ENCODE peak calls at places on chromosomes 5 and 9, in four cellular contexts. One of them, this sample, is unnamed.
A peak's percentile ranks its signal among the peaks of the same experiment; 100 is the strongest.

GRCh38 chr9:89686134-89686533 is 81.3 kb downstream of the GADD45G start:
- DNase-seq in endothelial cell: no peak
- DNase-seq in putamen: no peak
- DNase-seq in stimulated activated CD4-positive, alpha-beta T cell treated with anti-CD3 and anti-CD28 coated beads, Interleukin-4, amount 100 ng/mL, for 48 hours: no peak
- DNase-seq in this sample: no peak

GRCh38 chr5:137199966-137200365 is 299.2 kb downstream of the SPOCK1 start:
- DNase-seq in endothelial cell: no peak
- DNase-seq in putamen: no peak
- DNase-seq in stimulated activated CD4-positive, alpha-beta T cell treated with anti-CD3 and anti-CD28 coated beads, Interleukin-4, amount 100 ng/mL, for 48 hours: no peak
- DNase-seq in this sample: no peak

GRCh38 chr5:58248221-58248620 is 211.7 kb downstream of the PLK2 start:
- DNase-seq in endothelial cell: no peak
- DNase-seq in putamen: no peak
- DNase-seq in stimulated activated CD4-positive, alpha-beta T cell treated with anti-CD3 and anti-CD28 coated beads, Interleukin-4, amount 100 ng/mL, for 48 hours: no peak
- DNase-seq in this sample: no peak

GRCh38 chr5:82917584-82917983 is 159.6 kb downstream of the TMEM167A start:
- DNase-seq in endothelial cell: no peak
- DNase-seq in putamen: no peak
- DNase-seq in stimulated activated CD4-positive, alpha-beta T cell treated with anti-CD3 and anti-CD28 coated beads, Interleukin-4, amount 100 ng/mL, for 48 hours: no peak
- DNase-seq in this sample: peak; percentile 19

GRCh38 chr9:132827366-132827765 is 50.7 kb downstream of the AK8 start:
- DNase-seq in endothelial cell: no peak
- DNase-seq in putamen: no peak
- DNase-seq in stimulated activated CD4-positive, alpha-beta T cell treated with anti-CD3 and anti-CD28 coated beads, Interleukin-4, amount 100 ng/mL, for 48 hours: no peak
- DNase-seq in this sample: no peak

GRCh38 chr9:124054671-124055212 is 43.2 kb downstream of the LHX2 start:
- DNase-seq in endothelial cell: no peak
- DNase-seq in putamen: no peak
- DNase-seq in stimulated activated CD4-positive, alpha-beta T cell treated with anti-CD3 and anti-CD28 coated beads, Interleukin-4, amount 100 ng/mL, for 48 hours: peak; percentile 58
- DNase-seq in this sample: peak; percentile 49

GRCh38 chr5:52800394-52801213 is 12.9 kb downstream of the ITGA1 start:
- DNase-seq in endothelial cell: peak; percentile 60
- DNase-seq in putamen: peak; percentile 27
- DNase-seq in stimulated activated CD4-positive, alpha-beta T cell treated with anti-CD3 and anti-CD28 coated beads, Interleukin-4, amount 100 ng/mL, for 48 hours: peak; percentile 47
- DNase-seq in this sample: no peak

GRCh38 chr5:61603211-61603908 is 271.3 kb downstream of the ZSWIM6 start:
- DNase-seq in endothelial cell: no peak
- DNase-seq in putamen: peak; percentile 84
- DNase-seq in stimulated activated CD4-positive, alpha-beta T cell treated with anti-CD3 and anti-CD28 coated beads, Interleukin-4, amount 100 ng/mL, for 48 hours: no peak
- DNase-seq in this sample: no peak

GRCh38 chr9:16367605-16368424 is 502.7 kb downstream of the BNC2 start:
- DNase-seq in endothelial cell: no peak
- DNase-seq in putamen: no peak
- DNase-seq in stimulated activated CD4-positive, alpha-beta T cell treated with anti-CD3 and anti-CD28 coated beads, Interleukin-4, amount 100 ng/mL, for 48 hours: no peak
- DNase-seq in this sample: no peak

GRCh38 chr5:98775962-98776687 is 2.7 kb downstream of the RGMB start:
- DNase-seq in endothelial cell: no peak
- DNase-seq in putamen: no peak
- DNase-seq in stimulated activated CD4-positive, alpha-beta T cell treated with anti-CD3 and anti-CD28 coated beads, Interleukin-4, amount 100 ng/mL, for 48 hours: no peak
- DNase-seq in this sample: no peak

GRCh38 chr9:14769235-14769580 is 46.7 kb upstream of the CER1 start:
- DNase-seq in endothelial cell: peak; percentile 46
- DNase-seq in putamen: no peak
- DNase-seq in stimulated activated CD4-positive, alpha-beta T cell treated with anti-CD3 and anti-CD28 coated beads, Interleukin-4, amount 100 ng/mL, for 48 hours: no peak
- DNase-seq in this sample: no peak

GRCh38 chr9:115694991-115695390 is 458.6 kb upstream of the PAPPA start:
- DNase-seq in endothelial cell: no peak
- DNase-seq in putamen: no peak
- DNase-seq in stimulated activated CD4-positive, alpha-beta T cell treated with anti-CD3 and anti-CD28 coated beads, Interleukin-4, amount 100 ng/mL, for 48 hours: no peak
- DNase-seq in this sample: no peak

GRCh38 chr9:35162605-35163315 is 951 bp downstream of the UNC13B start:
- DNase-seq in endothelial cell: no peak
- DNase-seq in putamen: no peak
- DNase-seq in stimulated activated CD4-positive, alpha-beta T cell treated with anti-CD3 and anti-CD28 coated beads, Interleukin-4, amount 100 ng/mL, for 48 hours: no peak
- DNase-seq in this sample: no peak

This sample was measured in GM12891.